ENCODE peak calls at places on chromosome 12, in six cellular contexts. R, V, I, F, T and J are unnamed samples.

GRCh38 chr12:87054225-87054624 is 798.0 kb upstream of the MGAT4C start:
- DNase-seq in R (no peak), F (no peak), T (no peak), V (no peak), I (no peak), J (no peak)

GRCh38 chr12:67415473-67415872 is 146.3 kb downstream of the CAND1 start:
- DNase-seq in R (no peak), I (no peak), T (no peak), V (peak), F (no peak), J (no peak)

GRCh38 chr12:1473418-1473817 is 121.0 kb downstream of the FBXL14 start:
- DNase-seq in I (no peak), F (no peak), T (no peak), R (no peak), V (no peak), J (no peak)

GRCh38 chr12:131105736-131106356 is 152.1 kb downstream of the ADGRD1 start:
- DNase-seq in V (no peak), T (no peak), I (no peak), F (no peak), R (no peak), J (no peak)

GRCh38 chr12:97024393-97024792 is 117.3 kb downstream of the NEDD1 start:
- DNase-seq in I (no peak), R (no peak), V (no peak), F (no peak), T (no peak), J (no peak)

GRCh38 chr12:2052861-2053674 is at the start of gene CACNA1C:
- DNase-seq in T (peak), R (no peak), F (no peak), V (no peak), I (peak), J (no peak)

GRCh38 chr12:13101854-13102375 is 1.6 kb downstream of the GSG1 start:
- DNase-seq in F (no peak), I (no peak), V (peak), T (no peak), R (no peak), J (no peak)

GRCh38 chr12:89081709-89082108 is 270.6 kb downstream of the DUSP6 start:
- DNase-seq in R (no peak), V (no peak), F (no peak), I (no peak), T (no peak), J (no peak)

GRCh38 chr12:22333186-22333745 is 1.2 kb downstream of the ST8SIA1 start:
- DNase-seq in V (no peak), I (no peak), R (no peak), T (no peak), F (no peak), J (no peak)

GRCh38 chr12:131085125-131085815 is 131.6 kb downstream of the ADGRD1 start:
- DNase-seq in F (no peak), V (no peak), I (no peak), R (no peak), T (no peak), J (no peak)

GRCh38 chr12:41202051-41202450 is 13.9 kb downstream of the PDZRN4 start:
- DNase-seq in F (no peak), T (no peak), I (no peak), V (no peak), R (no peak), J (no peak)

GRCh38 chr12:75390899-75391538 is at the start of gene GLIPR1L2:
- DNase-seq in I (peak), T (peak), F (peak), V (peak), R (peak), J (peak)
- TF ChIP-seq POLR2A in I (peak), T (peak), F (no peak), V (no peak), R (peak), J (peak)

DNA sequence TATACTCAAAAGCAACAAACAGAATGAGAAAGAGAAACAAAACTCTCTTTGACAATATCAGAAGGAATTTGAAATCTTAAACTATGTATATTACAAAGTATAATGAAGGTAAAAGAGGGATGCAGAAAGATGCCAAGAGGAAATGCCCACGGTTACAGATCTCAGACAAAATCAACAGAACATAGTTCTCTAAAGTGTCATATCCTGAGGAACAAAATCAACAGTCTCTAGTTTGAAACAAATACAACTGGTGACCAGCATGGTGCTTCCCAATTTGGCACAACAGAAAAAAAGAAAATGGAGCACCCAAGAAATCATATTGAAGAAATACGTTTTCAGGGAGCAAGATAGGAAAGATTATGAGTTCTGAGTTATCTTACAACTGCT is 116.5 kb downstream of the METTL25 start:
- DNase-seq in V (no peak), T (no peak), F (no peak), I (no peak), R (no peak), J (no peak)
- TF ChIP-seq TAF1 in V (no peak), T (no peak), F (no peak), I (no peak), R (no peak), J (no peak)

DNA sequence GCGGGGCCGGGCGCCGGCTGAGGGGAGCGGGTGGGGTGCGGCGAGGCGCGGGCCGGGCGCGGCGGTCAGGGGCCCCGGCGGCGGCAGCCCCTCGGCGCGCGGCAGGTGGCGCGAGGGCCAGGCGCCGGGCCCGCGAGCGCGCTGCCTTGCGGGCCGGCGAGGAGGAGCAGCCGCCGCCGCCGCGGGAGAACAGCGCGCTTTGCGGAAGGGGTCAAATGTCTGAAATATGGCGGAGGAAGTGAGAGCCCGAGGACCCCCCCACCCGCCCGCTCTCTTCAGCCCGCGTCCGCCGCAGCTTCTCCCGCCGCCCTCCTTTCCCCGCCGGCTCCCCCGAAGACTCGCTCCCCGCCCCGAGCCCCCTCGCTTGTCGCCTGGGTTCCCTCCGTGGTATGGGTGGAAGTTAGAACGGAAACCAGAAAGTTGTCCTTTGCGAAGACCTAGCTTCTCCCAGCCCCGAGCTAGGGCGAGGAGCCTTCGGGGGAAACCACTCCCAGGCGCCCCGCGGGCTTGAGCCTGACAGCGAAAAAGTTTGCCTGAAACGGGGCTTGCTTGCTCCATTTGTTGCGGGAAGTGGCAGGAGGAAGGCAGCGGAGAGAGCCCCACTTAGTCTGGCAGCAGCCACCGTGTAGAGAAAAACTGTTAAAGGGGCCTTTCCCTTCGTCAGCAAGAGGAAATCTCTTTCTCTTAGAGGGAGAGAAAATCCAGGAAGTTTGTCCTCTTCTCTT is 557 bp downstream of the RAP1B start:
- DNase-seq in F (peak), R (no peak), V (no peak), I (peak), T (peak), J (peak)
- TF ChIP-seq POLR2A in F (no peak), R (no peak), V (no peak), I (peak), T (no peak), J (no peak)

DNA sequence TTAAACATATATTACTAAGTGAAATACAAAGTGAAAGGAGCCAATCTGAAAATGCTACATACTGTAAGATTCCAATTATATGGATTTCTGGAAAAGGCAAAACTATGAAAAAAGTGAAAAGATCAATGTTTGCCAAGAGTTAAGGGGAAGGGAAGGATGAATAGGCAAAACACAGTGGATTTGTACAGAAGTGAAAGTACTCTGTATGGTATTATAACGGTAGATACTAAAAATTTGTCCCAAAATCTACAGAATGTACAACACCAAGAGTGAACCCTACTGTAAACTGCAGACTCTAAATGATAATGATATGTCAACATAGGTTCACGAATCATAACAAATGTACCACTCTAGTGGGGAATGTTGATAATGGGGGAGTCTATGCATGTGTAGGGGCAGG is 17.8 kb downstream of the EEA1 start:
- DNase-seq in F (no peak), R (no peak), T (no peak), V (no peak), I (no peak), J (no peak)
- TF ChIP-seq TAF1 in F (no peak), R (no peak), T (no peak), V (no peak), I (no peak), J (no peak)

GRCh38 chr12:45427042-45427441 is 211.1 kb downstream of the ANO6 start:
- DNase-seq in R (no peak), F (no peak), T (no peak), V (no peak), I (no peak), J (no peak)
- TF ChIP-seq POLR2A in R (no peak), F (no peak), T (no peak), V (no peak), I (no peak), J (no peak)

GRCh38 chr12:14999421-15000047 is 26.7 kb downstream of the PDE6H start:
- DNase-seq in I (no peak), R (no peak), T (no peak), F (no peak), V (no peak), J (no peak)
- TF ChIP-seq TAF1 in I (no peak), R (no peak), T (no peak), F (no peak), V (no peak), J (no peak)

GRCh38 chr12:65495233-65495632 is 216.8 kb downstream of the MSRB3 start:
- DNase-seq in F (no peak), R (no peak), I (no peak), T (no peak), V (peak), J (no peak)
- TF ChIP-seq POLR2A in F (no peak), R (no peak), I (no peak), T (no peak), V (no peak), J (no peak)

GRCh38 chr12:47741340-47741703 is 16.0 kb upstream of the ENDOU start:
- DNase-seq in R (no peak), I (no peak), T (no peak), V (no peak), F (no peak), J (no peak)
- TF ChIP-seq TAF1 in R (no peak), I (no peak), T (no peak), V (no peak), F (no peak), J (no peak)

DNA sequence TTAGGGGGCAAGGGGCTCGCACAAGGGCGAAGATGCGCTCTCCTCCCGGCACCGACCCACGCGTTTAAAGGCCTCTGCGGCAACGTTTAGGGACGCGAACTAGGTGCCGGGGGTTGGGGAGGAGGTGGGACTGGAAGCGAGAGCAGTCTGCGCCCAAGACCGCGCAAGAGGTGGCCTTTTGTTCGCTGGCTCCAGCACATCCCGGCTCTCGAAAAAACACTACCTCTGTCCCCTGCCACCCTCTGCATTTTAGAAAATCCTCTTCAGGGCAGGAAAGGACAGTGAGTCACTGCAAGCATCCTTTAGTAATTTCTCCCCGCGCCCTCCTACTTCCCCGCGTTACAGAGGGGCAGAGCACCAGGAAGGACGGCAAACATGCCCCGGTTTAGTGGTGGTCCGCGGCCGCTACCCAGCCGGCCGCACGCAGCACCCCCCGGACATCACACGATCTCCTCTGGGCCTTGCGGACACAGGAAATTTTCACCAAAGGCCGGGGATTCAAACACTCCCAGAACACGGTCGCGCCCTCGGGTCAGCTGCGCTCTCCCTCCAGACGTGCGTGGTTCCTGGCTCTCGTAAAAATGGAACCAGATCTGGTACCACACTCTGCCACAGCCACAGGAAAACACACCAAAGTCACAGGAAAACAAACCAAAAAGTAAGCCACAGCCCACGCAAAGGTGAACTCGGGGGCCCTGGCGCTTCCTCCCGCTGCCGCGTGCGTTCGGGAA is 1.1 kb downstream of the SLC38A1 start:
- DNase-seq in R (no peak), V (no peak), F (peak), T (peak), I (no peak), J (peak)
- TF ChIP-seq POLR2A in R (peak), V (peak), F (no peak), T (peak), I (no peak), J (no peak)